ENCODE peak calls at places on chromosomes 13 and 19, in five cellular contexts. S is amniotic stem cell, R is heart right ventricle, Z is NCI-H2171, F is putamen. E is an unnamed sample.

GRCh38 chr13:42539670-42540069 is 34.3 kb upstream of the TNFSF11 start:
- DNase-seq in F (no peak), S (no peak), Z (no peak), R (no peak), E (no peak)

GRCh38 chr19:5080809-5081208 is 111.9 kb downstream of the KDM4B start:
- DNase-seq in R (no peak), F (no peak), S (no peak), Z (no peak), E (no peak)

GRCh38 chr19:46460981-46461380 is 10.4 kb downstream of the PNMA8A start:
- DNase-seq in Z (no peak), S (no peak), R (no peak), F (no peak), E (no peak)

GRCh38 chr13:42574011-42574410 is at the start of gene TNFSF11:
- DNase-seq in S (no peak), F (no peak), R (no peak), Z (no peak), E (no peak)

GRCh38 chr19:1884719-1885334 is 469 bp downstream of the ABHD17A start:
- DNase-seq in R (no peak), S (no peak), Z (no peak), F (no peak), E (no peak)

GRCh38 chr13:73672492-73672891 is 461.7 kb downstream of the KLF12 start:
- DNase-seq in R (no peak), S (no peak), Z (no peak), F (no peak), E (no peak)

GRCh38 chr19:46976845-46977320 is 42.8 kb upstream of the NPAS1 start:
- DNase-seq in S (no peak), R (no peak), Z (no peak), F (no peak), E (no peak)

GRCh38 chr19:15285896-15286591 is 46.3 kb downstream of the BRD4 start:
- DNase-seq in S (no peak), Z (no peak), R (no peak), F (no peak), E (no peak)

GRCh38 chr19:29508181-29508580 is 17.6 kb upstream of the VSTM2B start:
- DNase-seq in Z (no peak), R (no peak), F (no peak), S (no peak), E (no peak)

GRCh38 chr13:30845297-30846214 is 60.5 kb upstream of the MEDAG start:
- DNase-seq in R (no peak), Z (no peak), F (no peak), S (no peak), E (no peak)

GRCh38 chr13:104832265-104832664 is 1703.2 kb downstream of the EFNB2 start:
- DNase-seq in R (no peak), S (no peak), F (no peak), Z (no peak), E (no peak)

GRCh38 chr19:41264581-41265375 is 606 bp downstream of the HNRNPUL1 start:
- DNase-seq in R (peak; percentile 61), F (peak; percentile 15), Z (peak; percentile 43), S (no peak), E (no peak)

GRCh38 chr13:74644239-74644638 is 510.0 kb upstream of the KLF12 start:
- DNase-seq in S (no peak), R (peak; percentile 5), F (no peak), Z (no peak), E (no peak)

GRCh38 chr19:29105629-29106352 is 107.2 kb downstream of the UQCRFS1 start:
- DNase-seq in F (no peak), Z (no peak), S (no peak), R (no peak), E (no peak)

GRCh38 chr19:52689804-52690394 is 44.9 kb downstream of the ZNF611 start:
- DNase-seq in S (no peak), R (peak; percentile 40), Z (no peak), F (peak; percentile 9), E (no peak)

GRCh38 chr19:40995355-40995754 is 4.3 kb downstream of the CYP2B6 start:
- DNase-seq in Z (no peak), F (no peak), R (no peak), S (no peak), E (no peak)

GRCh38 chr13:35471466-35472307 is 4.8 kb downstream of the MAB21L1 start:
- DNase-seq in S (no peak), R (no peak), F (no peak), Z (no peak), E (no peak)

GRCh38 chr13:94824601-94825000 is 112.3 kb upstream of the SOX21 start:
- DNase-seq in F (no peak), S (no peak), Z (no peak), R (no peak), E (no peak)

GRCh38 chr13:111639994-111640393 is 319.6 kb downstream of the TEX29 start:
- DNase-seq in R (no peak), Z (no peak), F (peak; percentile 21), S (no peak), E (no peak)

GRCh38 chr19:10332158-10332964 is 968 bp downstream of the RAVER1 start:
- DNase-seq in S (no peak), F (no peak), R (no peak), Z (no peak), E (no peak)

GRCh38 chr19:47057328-47057727 is 8.9 kb upstream of the TMEM160 start:
- DNase-seq in S (no peak), R (no peak), Z (no peak), F (no peak), E (no peak)

GRCh38 chr13:41974262-41974900 is 13.5 kb upstream of the VWA8 start:
- DNase-seq in R (no peak), Z (no peak), F (no peak), S (no peak), E (no peak)

GRCh38 chr13:69374036-69374435 is 733.6 kb upstream of the ATXN8OS start:
- DNase-seq in F (no peak), Z (no peak), R (no peak), S (no peak), E (no peak)

GRCh38 chr13:75902166-75903104 is 266.3 kb downstream of the LMO7 start:
- DNase-seq in F (no peak), R (no peak), S (no peak), Z (peak; percentile 20), E (no peak)

GRCh38 chr13:95614641-95615245 is 29.8 kb downstream of the DZIP1 start:
- DNase-seq in F (no peak), S (no peak), R (no peak), Z (no peak), E (no peak)

GRCh38 chr13:81639984-81640582 is 1299.2 kb upstream of the SPRY2 start:
- DNase-seq in F (no peak), S (no peak), R (no peak), Z (no peak), E (no peak)

GRCh38 chr19:22783651-22784050 is 300 bp downstream of the ZNF99 start:
- DNase-seq in F (no peak), R (no peak), Z (no peak), S (no peak), E (no peak)

GRCh38 chr13:47837104-47837880 is 163.8 kb downstream of the SUCLA2 start:
- DNase-seq in R (no peak), F (no peak), Z (no peak), S (no peak), E (no peak)

GRCh38 chr19:35383536-35383935 is 12.7 kb downstream of the GPR42 start:
- DNase-seq in Z (no peak), R (no peak), F (no peak), S (no peak), E (no peak)

GRCh38 chr19:34253711-34254551 is 423 bp upstream of the GARRE1 start:
- DNase-seq in R (peak; percentile 90), S (peak; percentile 18), Z (no peak), F (peak; percentile 71), E (no peak)

GRCh38 chr13:34657716-34658115 is 284.4 kb upstream of the NBEA start:
- DNase-seq in R (no peak), F (no peak), S (no peak), Z (no peak), E (peak; percentile 14)

GRCh38 chr13:108807841-108808240 is 178.4 kb downstream of the MYO16 start:
- DNase-seq in S (no peak), Z (no peak), R (no peak), F (no peak), E (no peak)

GRCh38 chr19:36212895-36213294 is 1.6 kb downstream of the ZNF565 start:
- DNase-seq in F (no peak), R (no peak), S (no peak), Z (no peak), E (no peak)

GRCh38 chr13:50838031-50838430 is 5.5 kb downstream of the DLEU7 start:
- DNase-seq in S (no peak), R (no peak), F (no peak), Z (no peak), E (no peak)